ENCODE peak calls at places on chromosomes 3 and 15, in six cellular contexts. V is activated gamma-delta T cell treated with Interleukin-2 at 50 U/mL for 16 hours, P is ACHN, L is NCI-H1105, A is cardiac muscle cell, R is coronary artery. U is an unnamed sample.
A peak's percentile ranks its signal among the peaks of the same experiment; 100 is the strongest.

GRCh38 chr3:178623666-178624255 is 87.5 kb downstream of the KCNMB2 start:
- DNase-seq in V (no peak), A (no peak), L (no peak), R (no peak), P (no peak), U (no peak)

GRCh38 chr3:126546549-126547239 is 12.0 kb downstream of the C3orf22 start:
- DNase-seq in P (no peak), R (peak; percentile 64), A (no peak), L (no peak), V (no peak), U (no peak)

GRCh38 chr15:80042568-80042967 is 16.9 kb upstream of the ZFAND6 start:
- DNase-seq in L (no peak), V (no peak), A (no peak), R (no peak), P (no peak), U (no peak)

GRCh38 chr3:105866656-105867653 is 1.9 kb downstream of the CBLB start:
- DNase-seq in V (no peak), A (no peak), R (no peak), L (no peak), P (no peak), U (peak; percentile 35)

GRCh38 chr15:34900748-34901147 is 68.8 kb downstream of the AQR start:
- DNase-seq in P (no peak), V (no peak), R (no peak), L (no peak), A (peak; percentile 69), U (no peak)

GRCh38 chr3:75978686-75979085 is 193.3 kb upstream of the ZNF717 start:
- DNase-seq in P (no peak), V (no peak), R (no peak), L (no peak), A (no peak), U (no peak)

GRCh38 chr3:197028711-197029510 is 706 bp downstream of the MELTF start:
- DNase-seq in V (no peak), L (no peak), R (no peak), A (no peak), P (peak; percentile 12), U (peak; percentile 40)

GRCh38 chr3:58625196-58625595 is 41.4 kb downstream of the FAM3D start:
- DNase-seq in A (no peak), P (no peak), R (no peak), V (no peak), L (no peak), U (no peak)

GRCh38 chr15:81880314-81880713 is 165.5 kb downstream of the MEX3B start:
- DNase-seq in L (no peak), V (no peak), A (no peak), R (no peak), P (no peak), U (no peak)

GRCh38 chr15:23857028-23857641 is 170.0 kb upstream of the NDN start:
- DNase-seq in R (no peak), V (no peak), L (peak; percentile 41), A (peak; percentile 71), P (peak; percentile 56), U (no peak)

GRCh38 chr3:147422934-147423599 is 13.9 kb downstream of the ZIC1 start:
- DNase-seq in A (peak; percentile 52), R (no peak), L (peak; percentile 45), V (no peak), P (no peak), U (no peak)

GRCh38 chr3:139629033-139629432 is 48.7 kb downstream of the NMNAT3 start:
- DNase-seq in V (no peak), P (peak; percentile 3), L (no peak), R (no peak), A (no peak), U (peak; percentile 32)

GRCh38 chr3:176167272-176167671 is 1030.0 kb downstream of the TBL1XR1 start:
- DNase-seq in R (no peak), A (no peak), L (peak; percentile 45), P (no peak), V (no peak), U (no peak)

GRCh38 chr15:36080759-36081158 is 498.7 kb upstream of the CDIN1 start:
- DNase-seq in P (no peak), A (no peak), L (no peak), V (no peak), R (no peak), U (no peak)

GRCh38 chr3:171175840-171176239 is 149.3 kb upstream of the SLC2A2 start:
- DNase-seq in V (no peak), L (no peak), R (no peak), A (no peak), P (no peak), U (no peak)

GRCh38 chr3:72347819-72348319 is 500.4 kb downstream of the SHQ1 start:
- DNase-seq in L (no peak), A (peak; percentile 28), V (peak; percentile 36), R (peak; percentile 89), P (no peak), U (no peak)

GRCh38 chr3:169748670-169749069 is 16.2 kb downstream of the TERC start:
- DNase-seq in P (no peak), L (no peak), V (no peak), A (no peak), R (no peak), U (no peak)

GRCh38 chr3:77319711-77320110 is 279.8 kb downstream of the ROBO2 start:
- DNase-seq in L (no peak), V (no peak), P (peak; percentile 33), R (no peak), A (no peak), U (peak; percentile 1)

GRCh38 chr3:25441234-25441856 is 13.3 kb downstream of the RARB start:
- DNase-seq in A (no peak), V (no peak), P (no peak), L (no peak), R (no peak), U (peak; percentile 36)

GRCh38 chr15:37891754-37892368 is 42.6 kb upstream of the TMCO5A start:
- DNase-seq in A (peak; percentile 71), R (no peak), L (peak; percentile 19), V (no peak), P (peak; percentile 44), U (peak; percentile 43)

GRCh38 chr3:184748219-184749135 is 36.6 kb upstream of the MAGEF1 start:
- DNase-seq in A (peak; percentile 57), V (no peak), P (peak; percentile 5), R (no peak), L (no peak), U (peak; percentile 35)

GRCh38 chr15:83378921-83379561 is 68.1 kb upstream of the SH3GL3 start:
- DNase-seq in A (no peak), P (no peak), L (no peak), R (no peak), V (no peak), U (no peak)

GRCh38 chr3:158725348-158725966 is 6.8 kb downstream of the RARRES1 start:
- DNase-seq in R (peak; percentile 84), P (peak; percentile 83), L (no peak), A (no peak), V (no peak), U (no peak)

GRCh38 chr15:50872832-50873231 is 35.7 kb upstream of the AP4E1 start:
- DNase-seq in P (no peak), A (no peak), R (no peak), L (no peak), V (no peak), U (no peak)

U was measured in OCI-LY7.